ENCODE peak calls at places on chromosome 14, in nine cellular contexts. D, M, S, G, Q, X, O, U and Y are unnamed samples.
A peak's percentile ranks its signal among the peaks of the same experiment; 100 is the strongest.

GRCh38 chr14:92880351-92880750 is 42.6 kb upstream of the CHGA start:
- DNase-seq in D (no peak), M (no peak), S (no peak), G (no peak), Q (no peak), X (no peak), O (no peak), U (no peak), Y (no peak)

GRCh38 chr14:99478133-99478532 is 2.5 kb downstream of the SETD3 start:
- DNase-seq in D (no peak), M (no peak), S (no peak), G (no peak), Q (no peak), X (no peak), O (no peak), U (no peak), Y (no peak)

GRCh38 chr14:105844810-105845724 is 318.7 kb downstream of the TMEM121 start:
- DNase-seq in D (no peak), M (no peak), S (no peak), G (peak; percentile 12), Q (no peak), X (peak; percentile 9), O (no peak), U (peak; percentile 50), Y (no peak)

GRCh38 chr14:96824283-96824682 is 27.1 kb downstream of the VRK1 start:
- DNase-seq in D (peak; percentile 50), M (no peak), S (peak; percentile 69), G (no peak), Q (no peak), X (no peak), O (peak; percentile 73), U (no peak), Y (no peak)

GRCh38 chr14:73176673-73177072 is 40.4 kb downstream of the PSEN1 start:
- DNase-seq in D (no peak), M (no peak), S (no peak), G (no peak), Q (no peak), X (no peak), O (no peak), U (no peak), Y (no peak)

GRCh38 chr14:30949651-30950050 is 75.3 kb downstream of the COCH start:
- DNase-seq in D (no peak), M (no peak), S (peak; percentile 11), G (no peak), Q (no peak), X (no peak), O (no peak), U (no peak), Y (no peak)

GRCh38 chr14:74064883-74065282 is 19.4 kb downstream of the ALDH6A1 start:
- DNase-seq in D (no peak), M (no peak), S (peak; percentile 41), G (no peak), Q (no peak), X (no peak), O (no peak), U (no peak), Y (no peak)

GRCh38 chr14:62745496-62745895 is 299.8 kb downstream of the KCNH5 start:
- DNase-seq in D (no peak), M (no peak), S (no peak), G (no peak), Q (no peak), X (no peak), O (no peak), U (no peak), Y (no peak)

GRCh38 chr14:67360469-67361206 is 510 bp downstream of the EIF2S1 start:
- DNase-seq in D (no peak), M (no peak), S (no peak), G (no peak), Q (peak; percentile 4), X (no peak), O (no peak), U (no peak), Y (no peak)

GRCh38 chr14:69536976-69537375 is 37.7 kb downstream of the CCDC177 start:
- DNase-seq in D (no peak), M (no peak), S (no peak), G (no peak), Q (no peak), X (no peak), O (no peak), U (no peak), Y (no peak)

GRCh38 chr14:37131205-37131604 is 41.2 kb downstream of the SLC25A21 start:
- DNase-seq in D (no peak), M (no peak), S (no peak), G (no peak), Q (no peak), X (no peak), O (no peak), U (no peak), Y (no peak)

GRCh38 chr14:91112172-91112571 is 1.7 kb upstream of the DGLUCY start:
- DNase-seq in D (no peak), M (no peak), S (no peak), G (no peak), Q (no peak), X (no peak), O (no peak), U (no peak), Y (no peak)

GRCh38 chr14:77032854-77033621 is 4.5 kb upstream of the IRF2BPL start:
- DNase-seq in D (peak; percentile 96), M (peak; percentile 56), S (peak; percentile 99), G (peak; percentile 90), Q (peak; percentile 97), X (peak; percentile 96), O (peak; percentile 98), U (peak; percentile 99), Y (peak; percentile 85)

GRCh38 chr14:101232340-101233015 is 328.8 kb upstream of the DIO3 start:
- DNase-seq in D (no peak), M (no peak), S (no peak), G (no peak), Q (no peak), X (no peak), O (no peak), U (no peak), Y (no peak)

GRCh38 chr14:74604896-74605295 is 7.1 kb downstream of the LTBP2 start:
- DNase-seq in D (no peak), M (no peak), S (no peak), G (no peak), Q (no peak), X (no peak), O (peak; percentile 28), U (peak; percentile 84), Y (no peak)

GRCh38 chr14:43872222-43872621 is 634.9 kb downstream of the FSCB start:
- DNase-seq in D (no peak), M (no peak), S (no peak), G (no peak), Q (no peak), X (no peak), O (no peak), U (no peak), Y (no peak)

GRCh38 chr14:93207468-93208308 is 632 bp downstream of the UBR7 start:
- DNase-seq in D (peak; percentile 66), M (no peak), S (peak; percentile 53), G (peak; percentile 48), Q (peak; percentile 73), X (no peak), O (peak; percentile 40), U (peak; percentile 72), Y (peak; percentile 69)

GRCh38 chr14:56858422-56858821 is 48.1 kb upstream of the OTX2 start:
- DNase-seq in D (no peak), M (no peak), S (no peak), G (peak; percentile 19), Q (no peak), X (no peak), O (no peak), U (no peak), Y (no peak)

GRCh38 chr14:97878206-97878605 is 1081.0 kb downstream of the VRK1 start:
- DNase-seq in D (no peak), M (no peak), S (no peak), G (no peak), Q (no peak), X (no peak), O (no peak), U (peak; percentile 72), Y (no peak)
- TF ChIP-seq CTCF in D (no peak), M (no peak), S (no peak), G (no peak), Q (no peak), X (no peak), O (no peak), U (no peak), Y (no peak)

GRCh38 chr14:55131782-55132181 is 2.7 kb downstream of the LGALS3 start:
- DNase-seq in D (no peak), M (no peak), S (no peak), G (peak; percentile 54), Q (no peak), X (peak; percentile 50), O (no peak), U (no peak), Y (peak; percentile 42)
- TF ChIP-seq CTCF in D (no peak), M (no peak), S (peak; percentile 7), G (no peak), Q (no peak), X (no peak), O (no peak), U (no peak), Y (no peak)

DNA sequence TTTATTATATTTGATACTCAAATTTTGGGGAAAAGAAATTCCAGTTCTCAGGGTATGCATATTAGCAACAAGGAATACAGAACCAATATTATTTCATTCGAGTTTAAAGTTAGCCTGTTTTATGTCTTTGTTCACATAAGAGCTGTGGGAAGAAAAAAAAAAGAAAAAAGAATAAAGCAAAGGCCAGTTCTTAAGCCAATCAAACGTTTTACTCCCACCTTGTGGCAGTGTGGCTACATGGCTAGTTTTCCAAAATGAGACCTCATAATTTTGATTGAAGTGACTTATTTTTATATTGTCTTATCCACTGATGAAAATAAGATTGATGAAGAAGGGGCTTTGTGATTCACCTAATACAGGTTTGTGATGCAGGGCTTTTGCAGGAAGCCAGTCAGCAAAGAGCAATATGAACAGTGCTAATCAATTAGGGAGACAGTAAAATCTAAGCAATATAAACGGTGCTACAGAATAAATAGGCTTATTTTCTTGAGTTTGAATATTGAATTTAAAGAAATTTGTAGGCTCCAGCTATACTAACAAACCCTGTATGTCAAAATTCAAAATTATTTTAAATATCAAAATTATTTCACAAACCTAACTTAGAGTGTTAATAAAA is 624.1 kb upstream of the FOXG1 start:
- DNase-seq in D (peak; percentile 54), M (no peak), S (peak; percentile 55), G (no peak), Q (peak; percentile 2), X (no peak), O (no peak), U (no peak), Y (peak; percentile 16)
- TF ChIP-seq CTCF in D (peak; percentile 61), M (no peak), S (peak; percentile 60), G (no peak), Q (peak; percentile 32), X (no peak), O (peak; percentile 15), U (no peak), Y (peak; percentile 26)

GRCh38 chr14:61526405-61527312 is 168.7 kb upstream of the HIF1A start:
- DNase-seq in D (no peak), M (no peak), S (no peak), G (peak; percentile 55), Q (no peak), X (no peak), O (no peak), U (no peak), Y (peak; percentile 69)
- TF ChIP-seq CTCF in D (no peak), M (no peak), S (no peak), G (no peak), Q (no peak), X (no peak), O (no peak), U (no peak), Y (no peak)

GRCh38 chr14:65222434-65222833 is 120.1 kb upstream of the MAX start:
- DNase-seq in D (peak; percentile 68), M (no peak), S (peak; percentile 81), G (peak; percentile 77), Q (peak; percentile 60), X (no peak), O (peak; percentile 29), U (peak; percentile 61), Y (peak; percentile 52)
- TF ChIP-seq CTCF in D (peak; percentile 87), M (peak; percentile 58), S (peak; percentile 87), G (peak; percentile 86), Q (peak; percentile 93), X (peak; percentile 12), O (peak; percentile 92), U (peak; percentile 30), Y (peak; percentile 72)